ENCODE peak calls at places on chromosomes 11 and 22, in eight cellular contexts. U, V, I, H, P, A, M and C are unnamed samples.
A peak's percentile ranks its signal among the peaks of the same experiment; 100 is the strongest.

GRCh38 chr11:119362741-119363080 is 16.2 kb upstream of the MFRP start:
- DNase-seq in U (no peak), V (no peak), I (peak; percentile 59), H (no peak), P (no peak), A (no peak), M (no peak), C (no peak)

GRCh38 chr11:46920709-46921108 is 2.4 kb upstream of the LRP4 start:
- DNase-seq in U (no peak), V (no peak), I (no peak), H (no peak), P (no peak), A (peak; percentile 89), M (no peak), C (no peak)

GRCh38 chr22:19902245-19902699 is 39.3 kb upstream of the COMT start:
- DNase-seq in U (no peak), V (no peak), I (no peak), H (no peak), P (no peak), A (no peak), M (no peak), C (no peak)

GRCh38 chr11:19890308-19890707 is 177.7 kb downstream of the NAV2 start:
- DNase-seq in U (no peak), V (no peak), I (no peak), H (no peak), P (no peak), A (peak; percentile 96), M (no peak), C (no peak)

GRCh38 chr22:19289475-19290161 is 1.9 kb downstream of the CLTCL1 start:
- DNase-seq in U (no peak), V (no peak), I (no peak), H (no peak), P (no peak), A (peak; percentile 94), M (no peak), C (no peak)

GRCh38 chr11:123083623-123084029 is 21.7 kb upstream of the HSPA8 start:
- DNase-seq in U (no peak), V (peak; percentile 93), I (peak; percentile 97), H (no peak), P (peak; percentile 14), A (peak; percentile 92), M (no peak), C (no peak)

GRCh38 chr11:106276859-106277436 is 199.5 kb downstream of the AASDHPPT start:
- DNase-seq in U (no peak), V (no peak), I (no peak), H (no peak), P (no peak), A (peak; percentile 57), M (peak; percentile 15), C (no peak)

GRCh38 chr22:47367993-47368945 is 605.8 kb downstream of the TBC1D22A start:
- DNase-seq in U (no peak), V (peak; percentile 55), I (no peak), H (no peak), P (no peak), A (no peak), M (no peak), C (no peak)

GRCh38 chr22:22748297-22748743 is 103.9 kb downstream of the GGTLC2 start:
- DNase-seq in U (no peak), V (no peak), I (no peak), H (no peak), P (peak; percentile 63), A (peak; percentile 51), M (no peak), C (no peak)

GRCh38 chr11:102256251-102256650 is 61.0 kb upstream of the BIRC3 start:
- DNase-seq in U (no peak), V (no peak), I (no peak), H (no peak), P (no peak), A (peak; percentile 86), M (no peak), C (no peak)

GRCh38 chr11:34206598-34207300 is 101.3 kb downstream of the NAT10 start:
- DNase-seq in U (no peak), V (no peak), I (no peak), H (no peak), P (no peak), A (no peak), M (no peak), C (no peak)

GRCh38 chr22:30080805-30081204 is 541 bp downstream of the HORMAD2 start:
- DNase-seq in U (no peak), V (no peak), I (no peak), H (no peak), P (no peak), A (no peak), M (no peak), C (no peak)

GRCh38 chr22:35590634-35591295 is 26.4 kb downstream of the MB start:
- DNase-seq in U (no peak), V (no peak), I (no peak), H (no peak), P (no peak), A (no peak), M (no peak), C (no peak)

GRCh38 chr11:83020942-83021779 is 50.5 kb downstream of the RAB30 start:
- DNase-seq in U (no peak), V (no peak), I (no peak), H (no peak), P (no peak), A (no peak), M (no peak), C (no peak)

GRCh38 chr11:130865091-130865771 is 51.0 kb downstream of the SNX19 start:
- DNase-seq in U (no peak), V (no peak), I (no peak), H (no peak), P (no peak), A (peak; percentile 33), M (no peak), C (no peak)

GRCh38 chr11:76615950-76616349 is 54.6 kb downstream of the LRRC32 start:
- DNase-seq in U (no peak), V (peak; percentile 87), I (no peak), H (no peak), P (no peak), A (no peak), M (no peak), C (no peak)

GRCh38 chr22:38228873-38229740 is 27.3 kb downstream of the MAFF start:
- DNase-seq in U (no peak), V (no peak), I (no peak), H (no peak), P (no peak), A (peak; percentile 64), M (no peak), C (no peak)

GRCh38 chr11:665062-665706 is 28.1 kb downstream of the DRD4 start:
- DNase-seq in U (no peak), V (no peak), I (no peak), H (no peak), P (no peak), A (no peak), M (no peak), C (no peak)

GRCh38 chr11:65330544-65330943 is 3.1 kb upstream of the DPF2 start:
- DNase-seq in U (no peak), V (no peak), I (no peak), H (no peak), P (no peak), A (no peak), M (no peak), C (no peak)

GRCh38 chr22:35400335-35400680 is 368 bp downstream of the MCM5 start:
- DNase-seq in U (no peak), V (no peak), I (no peak), H (no peak), P (peak; percentile 23), A (no peak), M (no peak), C (no peak)

GRCh38 chr11:73252577-73253191 is 19.5 kb upstream of the P2RY6 start:
- DNase-seq in U (no peak), V (no peak), I (no peak), H (no peak), P (no peak), A (no peak), M (no peak), C (no peak)

GRCh38 chr11:101863361-101863760 is 51.4 kb upstream of the CEP126 start:
- DNase-seq in U (no peak), V (no peak), I (no peak), H (no peak), P (no peak), A (peak; percentile 85), M (no peak), C (no peak)

GRCh38 chr11:26187639-26188038 is 144.3 kb upstream of the ANO3 start:
- DNase-seq in U (no peak), V (no peak), I (no peak), H (no peak), P (no peak), A (peak; percentile 41), M (no peak), C (no peak)

GRCh38 chr11:78019808-78020207 is 3.3 kb downstream of the KCTD14 start:
- DNase-seq in U (no peak), V (no peak), I (no peak), H (no peak), P (no peak), A (peak; percentile 52), M (no peak), C (no peak)

GRCh38 chr11:2132874-2133480 is 6.2 kb downstream of the IGF2 start:
- DNase-seq in U (no peak), V (no peak), I (no peak), H (no peak), P (no peak), A (no peak), M (no peak), C (no peak)

GRCh38 chr11:20604295-20604803 is 4.9 kb downstream of the SLC6A5 start:
- DNase-seq in U (no peak), V (no peak), I (no peak), H (no peak), P (no peak), A (no peak), M (no peak), C (no peak)

GRCh38 chr22:44335903-44336803 is 23.4 kb upstream of the SHISAL1 start:
- DNase-seq in U (no peak), V (no peak), I (no peak), H (no peak), P (no peak), A (no peak), M (no peak), C (no peak)

GRCh38 chr22:31350410-31350863 is 4.3 kb upstream of the PATZ1 start:
- DNase-seq in U (no peak), V (no peak), I (peak; percentile 86), H (no peak), P (no peak), A (peak; percentile 67), M (no peak), C (no peak)

GRCh38 chr11:35116762-35117588 is 22.0 kb upstream of the CD44 start:
- DNase-seq in U (no peak), V (peak; percentile 76), I (no peak), H (no peak), P (no peak), A (no peak), M (no peak), C (no peak)

GRCh38 chr11:64385953-64386704 is 27.2 kb downstream of the RPS6KA4 start:
- DNase-seq in U (no peak), V (no peak), I (no peak), H (no peak), P (no peak), A (peak; percentile 72), M (no peak), C (no peak)

GRCh38 chr11:69471329-69472052 is 10.0 kb upstream of the LINC01488 start:
- DNase-seq in U (no peak), V (no peak), I (no peak), H (no peak), P (no peak), A (peak; percentile 86), M (no peak), C (no peak)

GRCh38 chr11:80320226-80320625 is 879.4 kb upstream of the TENM4 start:
- DNase-seq in U (no peak), V (no peak), I (no peak), H (no peak), P (no peak), A (no peak), M (no peak), C (no peak)